ENCODE peak calls at places on chromosomes 5 and 9, in seven cellular contexts. J is mesenchymal stem cell, X is neuronal stem cell, D is mesendoderm, F is H9, Y is trophoblast cell, T is H1. V is an unnamed sample.

GRCh38 chr9:137049544-137050449 is 3.8 kb upstream of the NPDC1 start:
- DNase-seq in Y (peak; percentile 14), J (peak; percentile 32), D (peak; percentile 61), F (peak; percentile 79), T (peak; percentile 90), X (peak; percentile 67), V (peak; percentile 20)

GRCh38 chr5:123705741-123706140 is 193.8 kb downstream of the CSNK1G3 start:
- DNase-seq in Y (peak; percentile 20), D (no peak), T (no peak), J (no peak), X (no peak), F (no peak), V (peak; percentile 66)

GRCh38 chr5:172187118-172188032 is 649 bp downstream of the STK10 start:
- DNase-seq in Y (peak; percentile 91), T (peak; percentile 86), J (peak; percentile 87), F (peak; percentile 67), D (peak; percentile 84), X (peak; percentile 27), V (peak; percentile 80)

GRCh38 chr5:158174918-158175663 is 316.1 kb upstream of the CLINT1 start:
- DNase-seq in F (peak; percentile 84), Y (peak; percentile 21), D (peak; percentile 89), X (peak; percentile 83), T (peak; percentile 90), J (peak; percentile 55), V (peak; percentile 56)

GRCh38 chr5:68319316-68320093 is 103.9 kb downstream of the PIK3R1 start:
- DNase-seq in T (no peak), J (peak; percentile 68), X (no peak), Y (no peak), D (no peak), F (no peak), V (peak; percentile 74)

GRCh38 chr9:117218951-117219350 is 195.9 kb downstream of the ASTN2 start:
- DNase-seq in X (no peak), F (no peak), Y (no peak), T (no peak), J (no peak), D (no peak), V (no peak)

GRCh38 chr5:172429201-172429940 is 25.0 kb downstream of the SH3PXD2B start:
- DNase-seq in F (no peak), T (no peak), Y (peak; percentile 53), X (no peak), J (peak; percentile 92), D (no peak), V (peak; percentile 82)

GRCh38 chr5:91977599-91977998 is 594.5 kb upstream of the ARRDC3 start:
- DNase-seq in Y (no peak), D (peak; percentile 14), T (no peak), F (no peak), X (no peak), J (no peak), V (no peak)

GRCh38 chr9:33024126-33024965 is 727 bp upstream of the DNAJA1 start:
- DNase-seq in D (peak; percentile 11), X (no peak), T (no peak), Y (no peak), J (no peak), F (no peak), V (peak; percentile 22)

GRCh38 chr9:124078641-124079040 is 67.1 kb downstream of the LHX2 start:
- DNase-seq in X (no peak), Y (peak; percentile 21), T (no peak), F (no peak), J (peak; percentile 48), D (peak; percentile 74), V (peak; percentile 48)

GRCh38 chr5:132776077-132776931 is 735 bp downstream of the SEPTIN8 start:
- DNase-seq in F (peak; percentile 41), Y (peak; percentile 34), T (peak; percentile 58), X (no peak), D (peak; percentile 41), J (peak; percentile 65), V (no peak)

GRCh38 chr5:16690243-16690839 is 73.5 kb upstream of the RETREG1 start:
- DNase-seq in Y (no peak), J (peak; percentile 73), D (peak; percentile 79), F (peak; percentile 68), T (peak; percentile 66), X (peak; percentile 67), V (peak; percentile 51)

GRCh38 chr5:173768267-173768806 is 119.8 kb upstream of the CPEB4 start:
- DNase-seq in Y (no peak), X (no peak), J (no peak), D (no peak), T (no peak), F (no peak), V (no peak)

GRCh38 chr5:35956429-35956828 is 18.0 kb upstream of the CAPSL start:
- DNase-seq in Y (no peak), X (no peak), D (no peak), J (no peak), F (no peak), T (no peak), V (no peak)

GRCh38 chr5:77322406-77322805 is 111.9 kb downstream of the PDE8B start:
- DNase-seq in F (peak; percentile 58), T (no peak), X (no peak), Y (no peak), D (peak; percentile 77), J (no peak), V (no peak)

GRCh38 chr5:153883829-153884228 is 154.9 kb downstream of the FAM114A2 start:
- DNase-seq in T (no peak), J (peak; percentile 95), Y (no peak), F (no peak), D (peak; percentile 61), X (no peak), V (peak; percentile 73)

GRCh38 chr9:95822583-95823431 is 52.7 kb upstream of the ERCC6L2 start:
- DNase-seq in Y (peak; percentile 26), T (no peak), D (no peak), J (peak; percentile 97), F (no peak), X (no peak), V (peak; percentile 98)

GRCh38 chr9:16458696-16459420 is 411.6 kb downstream of the BNC2 start:
- DNase-seq in D (no peak), F (no peak), Y (no peak), T (no peak), J (peak; percentile 60), X (no peak), V (peak; percentile 76)

GRCh38 chr5:178074266-178074952 is 38.9 kb upstream of the N4BP3 start:
- DNase-seq in Y (no peak), D (peak; percentile 55), F (no peak), T (no peak), X (no peak), J (no peak), V (no peak)

GRCh38 chr5:104412649-104413240 is 850.2 kb upstream of the NUDT12 start:
- DNase-seq in D (peak; percentile 82), J (peak; percentile 54), Y (no peak), T (peak; percentile 51), F (peak; percentile 79), X (peak; percentile 20), V (peak; percentile 17)

GRCh38 chr9:19408316-19408692 is 505 bp upstream of the ACER2 start:
- DNase-seq in F (no peak), X (no peak), T (no peak), Y (no peak), D (peak; percentile 34), J (no peak), V (no peak)

GRCh38 chr9:21265421-21266189 is 25.8 kb upstream of the IFNA14 start:
- DNase-seq in T (no peak), J (no peak), D (peak; percentile 14), F (no peak), X (no peak), Y (no peak), V (no peak)
- H3K18ac ChIP-seq in T (no peak overlapping the region), J (no peak overlapping the region), D (no peak overlapping the region), F (no peak overlapping the region), X (no peak overlapping the region), Y (no peak overlapping the region), V (no peak overlapping the region)

DNA sequence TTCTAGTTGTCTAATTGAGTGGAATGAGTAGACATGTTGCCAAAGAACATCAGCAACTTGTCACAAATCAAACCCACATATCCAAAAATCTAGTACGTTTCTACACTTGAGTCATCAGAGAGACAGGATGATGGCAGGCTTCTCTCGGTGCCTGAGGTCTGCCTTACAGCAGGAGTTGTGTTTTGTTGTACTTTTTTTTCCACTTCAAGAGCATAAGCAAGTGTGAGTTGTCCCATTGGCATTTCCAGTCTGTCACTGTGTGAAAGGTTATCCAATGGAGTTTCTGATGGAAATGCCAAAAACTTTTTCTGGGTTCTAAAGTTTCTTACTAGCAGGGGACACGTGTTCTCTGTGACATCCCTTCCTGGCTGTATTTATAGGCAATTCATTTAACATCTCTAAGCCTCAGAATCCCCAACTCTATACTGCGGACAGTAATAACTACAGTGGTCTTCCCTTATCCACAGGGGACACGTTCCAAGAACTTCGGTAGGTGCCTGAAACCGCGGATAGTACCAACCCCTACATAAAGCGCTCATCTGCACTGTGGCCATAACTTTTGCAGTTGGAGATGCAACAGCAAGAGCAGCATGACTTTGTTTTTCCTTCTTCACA is 246.5 kb downstream of the SYK start:
- DNase-seq in J (peak; percentile 87), F (no peak), Y (no peak), D (no peak), X (no peak), T (peak; percentile 2), V (peak; percentile 95)
- H3K9ac ChIP-seq in J (peak overlapping the region; percentile 62), F (no peak overlapping the region), Y (no peak overlapping the region), D (no peak overlapping the region), X (no peak overlapping the region), T (no peak overlapping the region), V (no peak overlapping the region)

GRCh38 chr5:87433945-87434344 is 21.2 kb upstream of the CCNH start:
- DNase-seq in F (no peak), D (no peak), T (no peak), Y (no peak), J (no peak), X (no peak), V (no peak)
- H3K18ac ChIP-seq in F (no peak overlapping the region), D (no peak overlapping the region), T (no peak overlapping the region), Y (no peak overlapping the region), J (no peak overlapping the region), X (no peak overlapping the region), V (no peak overlapping the region)

GRCh38 chr5:95445442-95445841 is 54.3 kb downstream of the FAM81B start:
- DNase-seq in F (no peak), T (no peak), Y (no peak), J (no peak), X (no peak), D (no peak), V (no peak)

GRCh38 chr5:95440825-95441224 is 49.7 kb downstream of the FAM81B start:
- DNase-seq in X (no peak), T (no peak), F (peak; percentile 31), D (no peak), Y (no peak), J (no peak), V (no peak)

GRCh38 chr5:95441631-95442030 is 50.5 kb downstream of the FAM81B start:
- DNase-seq in F (no peak), Y (no peak), D (no peak), J (no peak), X (no peak), T (no peak), V (no peak)

DNA sequence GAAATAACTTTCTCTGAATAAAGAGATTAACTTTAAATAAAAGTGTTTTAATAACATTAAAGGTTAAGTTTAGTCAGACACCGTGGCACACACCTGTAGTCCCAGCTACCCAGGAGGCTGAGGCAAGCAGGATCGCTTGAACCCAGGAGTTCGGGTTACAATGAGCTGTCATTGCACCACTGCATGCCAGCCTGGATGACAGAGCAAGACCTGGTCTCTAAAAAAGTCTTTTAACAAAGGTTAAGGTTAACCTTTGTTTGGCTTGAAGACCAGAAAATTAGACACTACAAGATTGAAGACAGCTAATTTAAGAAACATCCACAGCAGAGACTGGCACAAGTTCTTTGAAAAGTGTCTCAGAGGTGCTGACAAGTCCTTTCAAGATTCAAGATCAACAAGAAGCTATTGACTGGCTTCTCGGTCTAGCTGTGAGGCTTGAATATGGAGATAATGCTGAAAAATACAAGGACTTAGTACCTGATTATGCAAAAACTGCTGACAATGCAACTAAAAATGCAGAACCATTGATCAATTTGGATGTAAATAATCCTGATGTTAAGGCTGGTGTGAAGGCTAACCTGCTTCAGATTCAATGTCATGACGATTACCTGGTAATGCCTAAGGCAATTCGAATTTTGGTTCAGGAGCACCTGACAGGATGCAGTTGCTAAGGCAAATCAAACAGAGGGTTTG is 48.8 kb downstream of the FAM81B start:
- DNase-seq in Y (no peak), X (no peak), D (peak; percentile 66), J (no peak), T (no peak), F (peak; percentile 50), V (no peak)
- H3K9ac ChIP-seq in Y (no peak overlapping the region), X (no peak overlapping the region), D (no peak overlapping the region), J (no peak overlapping the region), T (no peak overlapping the region), F (no peak overlapping the region), V (no peak overlapping the region)